ENCODE peak calls at places on chromosomes 13 and 19, in ten cellular contexts. X is substantia nigra, V is hypothalamus, S is PC-9, F is NCI-H1105, E is astrocyte of the cerebellum, Y is Ammon's horn, P is upper lobe of left lung, W is AG08395, A is upper lobe of right lung. B is an unnamed sample.

GRCh38 chr19:30221176-30221575 is 151.0 kb upstream of the ZNF536 start:
- DNase-seq in E (no peak), S (no peak), F (no peak), V (no peak), W (no peak), P (no peak), A (no peak), Y (no peak), X (no peak), B (no peak)

GRCh38 chr13:46522692-46523040 is 30.3 kb upstream of the LRCH1 start:
- DNase-seq in V (no peak), X (no peak), W (no peak), A (no peak), P (no peak), E (no peak), S (no peak), F (no peak), Y (no peak), B (no peak)

GRCh38 chr13:58080806-58081205 is 449.3 kb downstream of the PCDH17 start:
- DNase-seq in X (no peak), F (no peak), A (no peak), S (no peak), V (no peak), P (no peak), E (no peak), Y (no peak), W (no peak), B (no peak)

GRCh38 chr19:3599776-3600183 is 6.9 kb downstream of the TBXA2R start:
- DNase-seq in E (no peak), X (no peak), V (no peak), S (no peak), A (peak; percentile 62), W (no peak), F (no peak), Y (no peak), P (peak; percentile 70), B (no peak)

GRCh38 chr19:1505991-1506881 is 6.6 kb downstream of the ADAMTSL5 start:
- DNase-seq in S (no peak), Y (no peak), F (no peak), V (no peak), E (no peak), X (no peak), A (no peak), W (no peak), P (peak; percentile 85), B (no peak)

GRCh38 chr13:103386341-103386740 is 320.1 kb upstream of the SLC10A2 start:
- DNase-seq in A (no peak), P (no peak), F (no peak), V (no peak), Y (no peak), W (no peak), E (peak; percentile 75), S (peak; percentile 59), X (no peak), B (peak; percentile 1)

GRCh38 chr19:17536957-17537356 is 18.5 kb upstream of the COLGALT1 start:
- DNase-seq in F (no peak), Y (no peak), W (no peak), P (no peak), S (no peak), V (no peak), E (no peak), X (no peak), A (no peak), B (no peak)

GRCh38 chr19:2394669-2395292 is 32.6 kb downstream of the TIMM13 start:
- DNase-seq in F (no peak), A (no peak), S (no peak), W (no peak), P (no peak), E (no peak), V (no peak), Y (no peak), X (no peak), B (no peak)

GRCh38 chr13:104650426-104650825 is 1584.2 kb upstream of the SLC10A2 start:
- DNase-seq in F (peak; percentile 26), A (no peak), S (no peak), P (no peak), Y (no peak), V (no peak), W (no peak), X (no peak), E (no peak), B (no peak)

GRCh38 chr13:62290542-62290941 is 874.9 kb upstream of the PCDH20 start:
- DNase-seq in Y (no peak), P (no peak), X (no peak), V (no peak), F (no peak), S (no peak), E (no peak), A (no peak), W (no peak), B (no peak)

GRCh38 chr19:2191456-2191931 is 27.8 kb downstream of the DOT1L start:
- DNase-seq in V (no peak), F (no peak), A (no peak), X (no peak), E (no peak), S (no peak), W (no peak), P (peak; percentile 78), Y (no peak), B (no peak)

GRCh38 chr19:45763691-45764294 is 5.3 kb downstream of the SIX5 start:
- DNase-seq in X (no peak), S (no peak), F (no peak), P (peak; percentile 74), A (no peak), W (no peak), V (no peak), E (no peak), Y (no peak), B (no peak)

GRCh38 chr13:27347373-27347772 is 76.7 kb downstream of the RASL11A start:
- DNase-seq in W (no peak), P (no peak), F (no peak), X (no peak), V (no peak), S (no peak), Y (no peak), E (no peak), A (no peak), B (no peak)

GRCh38 chr19:10538204-10538603 is 5.5 kb upstream of the ATG4D start:
- DNase-seq in A (no peak), F (no peak), E (no peak), S (no peak), X (no peak), Y (no peak), P (no peak), W (no peak), V (no peak), B (no peak)

GRCh38 chr13:89027694-89028306 is 1356.6 kb downstream of the SLITRK5 start:
- DNase-seq in E (no peak), F (no peak), Y (no peak), P (no peak), V (no peak), X (no peak), W (no peak), S (no peak), A (no peak), B (no peak)

GRCh38 chr19:39341122-39341719 is 1.0 kb upstream of the SAMD4B start:
- DNase-seq in P (no peak), X (no peak), V (no peak), Y (no peak), W (no peak), F (no peak), S (no peak), A (no peak), E (no peak), B (peak; percentile 53)

GRCh38 chr19:40400521-40400920 is 10.5 kb upstream of the HIPK4 start:
- DNase-seq in E (no peak), W (no peak), Y (no peak), F (no peak), S (no peak), A (no peak), P (no peak), V (no peak), X (no peak), B (no peak)

GRCh38 chr19:13475044-13475443 is 31.2 kb downstream of the CACNA1A start:
- DNase-seq in V (no peak), S (no peak), F (no peak), X (no peak), P (no peak), A (no peak), W (no peak), E (no peak), Y (no peak), B (no peak)

GRCh38 chr13:83722443-83722842 is 159.8 kb downstream of the SLITRK1 start:
- DNase-seq in E (no peak), P (no peak), X (no peak), W (no peak), F (no peak), Y (no peak), A (no peak), S (no peak), V (no peak), B (no peak)

GRCh38 chr19:18051887-18052286 is 34.8 kb downstream of the IL12RB1 start:
- DNase-seq in Y (no peak), E (no peak), A (no peak), X (no peak), S (no peak), W (peak; percentile 37), P (peak; percentile 76), F (no peak), V (no peak), B (no peak)

GRCh38 chr19:3194703-3195087 is 9.0 kb downstream of the NCLN start:
- DNase-seq in A (no peak), V (no peak), E (no peak), P (no peak), Y (no peak), X (no peak), F (no peak), W (no peak), S (no peak), B (no peak)

GRCh38 chr13:52405369-52405766 is 604 bp downstream of the THSD1 start:
- DNase-seq in W (no peak), X (no peak), P (no peak), E (no peak), Y (no peak), A (no peak), F (no peak), V (no peak), S (no peak), B (no peak)

GRCh38 chr19:51025401-51025800 is 1.0 kb downstream of the KLK11 start:
- DNase-seq in A (no peak), P (no peak), S (peak; percentile 26), X (no peak), V (no peak), F (no peak), Y (no peak), E (no peak), W (no peak), B (no peak)

GRCh38 chr13:96734499-96734898 is 259.8 kb downstream of the OXGR1 start:
- DNase-seq in F (no peak), X (no peak), W (no peak), E (no peak), P (no peak), Y (no peak), A (no peak), V (no peak), S (no peak), B (no peak)

GRCh38 chr13:27472441-27472840 is 22.1 kb upstream of the MTIF3 start:
- DNase-seq in X (no peak), W (no peak), V (no peak), Y (no peak), A (no peak), P (no peak), E (no peak), F (no peak), S (peak; percentile 43), B (no peak)

GRCh38 chr13:98717256-98717655 is 35.2 kb downstream of the SLC15A1 start:
- DNase-seq in W (no peak), P (no peak), Y (no peak), E (no peak), F (no peak), V (no peak), X (no peak), A (no peak), S (peak; percentile 28), B (no peak)

GRCh38 chr19:31444931-31445330 is 95.7 kb upstream of the TSHZ3 start:
- DNase-seq in A (no peak), S (no peak), X (no peak), E (no peak), W (no peak), Y (no peak), P (no peak), F (no peak), V (no peak), B (no peak)

GRCh38 chr13:106796280-106797047 is 228.5 kb upstream of the ARGLU1 start:
- DNase-seq in X (no peak), A (no peak), P (no peak), V (no peak), S (no peak), Y (no peak), W (no peak), E (no peak), F (peak; percentile 61), B (no peak)

B was measured in foreskin fibroblast.